ENCODE peak calls at places on chromosomes 16 and 17, in four cellular contexts. One of them, this sample, is unnamed.

GRCh38 chr17:74623693-74624093 is at the start of gene CD300E:
- DNase-seq in HepG2: no peak
- DNase-seq in GM12878: no peak
- DNase-seq in K562: no peak
- DNase-seq in this sample: no peak

GRCh38 chr17:64411999-64412771 is 21.5 kb upstream of the PECAM1 start:
- DNase-seq in K562: peak; percentile 7
- DNase-seq in HepG2: no peak
- DNase-seq in GM12878: no peak
- DNase-seq in this sample: peak; percentile 59

GRCh38 chr16:75058815-75059214 is 57.8 kb downstream of the LDHD start:
- DNase-seq in GM12878: no peak
- DNase-seq in HepG2: no peak
- DNase-seq in K562: no peak
- DNase-seq in this sample: no peak

GRCh38 chr16:20879175-20880053 is 20.7 kb downstream of the DCUN1D3 start:
- DNase-seq in GM12878: peak; percentile 71
- DNase-seq in K562: no peak
- DNase-seq in HepG2: peak; percentile 57
- DNase-seq in this sample: no peak

GRCh38 chr16:69193860-69194259 is 6.9 kb downstream of the SNTB2 start:
- DNase-seq in HepG2: peak; percentile 61
- DNase-seq in K562: no peak
- DNase-seq in GM12878: no peak
- DNase-seq in this sample: no peak

GRCh38 chr16:82452002-82452741 is 174.6 kb upstream of the CDH13 start:
- DNase-seq in K562: no peak
- DNase-seq in GM12878: no peak
- DNase-seq in HepG2: no peak
- DNase-seq in this sample: no peak

GRCh38 chr17:81258292-81258691 is 19.2 kb downstream of the NDUFAF8 start:
- DNase-seq in K562: no peak
- DNase-seq in HepG2: no peak
- DNase-seq in GM12878: no peak
- DNase-seq in this sample: peak; percentile 51

GRCh38 chr16:86723699-86724098 is 145.3 kb downstream of the FOXL1 start:
- DNase-seq in HepG2: no peak
- DNase-seq in K562: peak; percentile 25
- DNase-seq in GM12878: no peak
- DNase-seq in this sample: peak; percentile 47

GRCh38 chr16:80718480-80719220 is 85.7 kb downstream of the CDYL2 start:
- DNase-seq in HepG2: no peak
- DNase-seq in GM12878: no peak
- DNase-seq in K562: no peak
- DNase-seq in this sample: peak; percentile 22

GRCh38 chr16:47928008-47928407 is 227.8 kb downstream of the ABCC12 start:
- DNase-seq in K562: no peak
- DNase-seq in GM12878: no peak
- DNase-seq in HepG2: peak; percentile 44
- DNase-seq in this sample: peak; percentile 31

GRCh38 chr16:53501216-53501859 is 1.7 kb downstream of the AKTIP start:
- DNase-seq in K562: no peak
- DNase-seq in HepG2: no peak
- DNase-seq in GM12878: no peak
- DNase-seq in this sample: no peak

GRCh38 chr17:11515901-11516300 is 82.4 kb upstream of the DNAH9 start:
- DNase-seq in HepG2: no peak
- DNase-seq in K562: no peak
- DNase-seq in GM12878: no peak
- DNase-seq in this sample: no peak

GRCh38 chr17:11514981-11515680 is 83.1 kb upstream of the DNAH9 start:
- DNase-seq in HepG2: no peak
- DNase-seq in GM12878: no peak
- DNase-seq in K562: no peak
- DNase-seq in this sample: no peak

GRCh38 chr17:11511696-11512095 is 86.6 kb upstream of the DNAH9 start:
- DNase-seq in K562: no peak
- DNase-seq in GM12878: no peak
- DNase-seq in HepG2: peak; percentile 18
- DNase-seq in this sample: no peak

GRCh38 chr17:11514565-11514964 is 83.7 kb upstream of the DNAH9 start:
- DNase-seq in HepG2: no peak
- DNase-seq in GM12878: no peak
- DNase-seq in K562: no peak
- DNase-seq in this sample: no peak
- TF ChIP-seq NR2C2 in HepG2: no peak
- TF ChIP-seq NR2C2 in GM12878: no peak
- TF ChIP-seq NR2C2 in K562: no peak
- TF ChIP-seq NR2C2 in this sample: no peak

GRCh38 chr16:11675561-11676511 is 7.6 kb downstream of the SNN start:
- DNase-seq in GM12878: no peak
- DNase-seq in K562: no peak
- DNase-seq in HepG2: peak; percentile 88
- DNase-seq in this sample: no peak

GRCh38 chr16:11674818-11675560 is 6.7 kb downstream of the SNN start:
- DNase-seq in HepG2: no peak
- DNase-seq in K562: no peak
- DNase-seq in GM12878: no peak
- DNase-seq in this sample: no peak

GRCh38 chr16:11673091-11674000 is 5.1 kb downstream of the SNN start:
- DNase-seq in HepG2: no peak
- DNase-seq in GM12878: no peak
- DNase-seq in K562: no peak
- DNase-seq in this sample: no peak

GRCh38 chr16:11672206-11673090 is 4.2 kb downstream of the SNN start:
- DNase-seq in K562: peak; percentile 34
- DNase-seq in HepG2: no peak
- DNase-seq in GM12878: peak; percentile 39
- DNase-seq in this sample: no peak

GRCh38 chr16:11674001-11674817 is 6.0 kb downstream of the SNN start:
- DNase-seq in HepG2: no peak
- DNase-seq in K562: no peak
- DNase-seq in GM12878: no peak
- DNase-seq in this sample: no peak
- TF ChIP-seq NR2C2 in HepG2: no peak
- TF ChIP-seq NR2C2 in K562: no peak
- TF ChIP-seq NR2C2 in GM12878: no peak
- TF ChIP-seq NR2C2 in this sample: no peak

DNA sequence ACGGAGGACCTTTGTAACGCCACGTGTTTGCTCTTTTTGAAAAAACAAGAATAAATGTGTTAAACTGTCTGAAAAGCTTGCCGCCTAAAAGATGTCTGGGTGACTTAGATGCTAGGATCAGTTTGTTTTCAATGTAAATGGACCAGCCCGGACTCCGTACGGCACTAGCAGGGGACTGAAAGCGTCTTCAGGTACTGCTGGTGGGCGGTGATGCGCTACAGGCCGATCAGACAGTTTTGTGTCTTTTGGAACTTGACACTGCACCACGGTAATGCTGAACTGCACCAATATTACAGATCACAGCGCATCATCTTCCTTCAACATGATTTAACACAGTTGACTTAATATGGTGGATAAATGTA is 721 bp upstream of the MBTPS1 start:
- DNase-seq in HepG2: no peak
- DNase-seq in K562: peak; percentile 43
- DNase-seq in GM12878: no peak
- DNase-seq in this sample: no peak
- TF ChIP-seq NR2C2 in HepG2: no peak
- TF ChIP-seq NR2C2 in K562: no peak
- TF ChIP-seq NR2C2 in GM12878: no peak
- TF ChIP-seq NR2C2 in this sample: no peak

GRCh38 chr16:71564377-71564967 is 12.4 kb downstream of the TAT start:
- DNase-seq in GM12878: no peak
- DNase-seq in HepG2: no peak
- DNase-seq in K562: no peak
- DNase-seq in this sample: no peak
- TF ChIP-seq NR2C2 in GM12878: no peak
- TF ChIP-seq NR2C2 in HepG2: no peak
- TF ChIP-seq NR2C2 in K562: no peak
- TF ChIP-seq NR2C2 in this sample: no peak

GRCh38 chr17:83191388-83192160 is 112.2 kb downstream of the METRNL start:
- DNase-seq in HepG2: no peak
- DNase-seq in K562: no peak
- DNase-seq in GM12878: no peak
- DNase-seq in this sample: peak; percentile 3
- TF ChIP-seq NR2C2 in HepG2: no peak
- TF ChIP-seq NR2C2 in K562: no peak
- TF ChIP-seq NR2C2 in GM12878: no peak
- TF ChIP-seq NR2C2 in this sample: no peak

GRCh38 chr17:56174421-56174820 is 21.1 kb downstream of the ANKFN1 start:
- DNase-seq in K562: no peak
- DNase-seq in GM12878: no peak
- DNase-seq in HepG2: no peak
- DNase-seq in this sample: no peak
- TF ChIP-seq NR2C2 in K562: no peak
- TF ChIP-seq NR2C2 in GM12878: no peak
- TF ChIP-seq NR2C2 in HepG2: no peak
- TF ChIP-seq NR2C2 in this sample: no peak

GRCh38 chr17:76246080-76247066 is 6.1 kb upstream of the RNF157 start:
- DNase-seq in K562: no peak
- DNase-seq in GM12878: peak; percentile 98
- DNase-seq in HepG2: peak; percentile 67
- DNase-seq in this sample: no peak
- TF ChIP-seq NR2C2 in K562: peak; percentile 42
- TF ChIP-seq NR2C2 in GM12878: no peak
- TF ChIP-seq NR2C2 in HepG2: no peak
- TF ChIP-seq NR2C2 in this sample: no peak

This sample was measured in WTC11.